ENCODE peak calls at places on chromosomes 13 and 19, in ten cellular contexts. One of them, this sample, is unnamed.

GRCh38 chr19:43755256-43755801 is 567 bp upstream of the SMG9 start:
- DNase-seq in upper lobe of right lung: peak
- DNase-seq in T1000: peak
- DNase-seq in CD4-positive, alpha-beta T cell: peak
- DNase-seq in suprapubic skin: no peak
- DNase-seq in NAMALWA: peak
- DNase-seq in AG09309: no peak
- DNase-seq in T-cell: peak
- DNase-seq in uterus: peak
- DNase-seq in transverse colon: peak
- DNase-seq in this sample: peak

GRCh38 chr19:28437390-28438346 is 775.3 kb downstream of the UQCRFS1 start:
- DNase-seq in transverse colon: no peak
- DNase-seq in T1000: no peak
- DNase-seq in upper lobe of right lung: no peak
- DNase-seq in AG09309: no peak
- DNase-seq in NAMALWA: no peak
- DNase-seq in uterus: no peak
- DNase-seq in suprapubic skin: no peak
- DNase-seq in T-cell: no peak
- DNase-seq in CD4-positive, alpha-beta T cell: no peak
- DNase-seq in this sample: no peak

GRCh38 chr19:4089400-4089908 is 22.8 kb upstream of the ZBTB7A start:
- DNase-seq in uterus: no peak
- DNase-seq in suprapubic skin: no peak
- DNase-seq in upper lobe of right lung: peak
- DNase-seq in T1000: no peak
- DNase-seq in CD4-positive, alpha-beta T cell: no peak
- DNase-seq in NAMALWA: no peak
- DNase-seq in T-cell: peak
- DNase-seq in transverse colon: peak
- DNase-seq in AG09309: no peak
- DNase-seq in this sample: no peak

GRCh38 chr13:66399873-66400272 is 830.3 kb downstream of the PCDH9 start:
- DNase-seq in upper lobe of right lung: no peak
- DNase-seq in T1000: no peak
- DNase-seq in uterus: no peak
- DNase-seq in NAMALWA: no peak
- DNase-seq in CD4-positive, alpha-beta T cell: no peak
- DNase-seq in AG09309: no peak
- DNase-seq in T-cell: no peak
- DNase-seq in suprapubic skin: no peak
- DNase-seq in transverse colon: no peak
- DNase-seq in this sample: no peak

GRCh38 chr19:6696239-6696820 is 24.1 kb downstream of the C3 start:
- DNase-seq in NAMALWA: no peak
- DNase-seq in AG09309: no peak
- DNase-seq in T1000: no peak
- DNase-seq in uterus: no peak
- DNase-seq in T-cell: no peak
- DNase-seq in suprapubic skin: no peak
- DNase-seq in CD4-positive, alpha-beta T cell: no peak
- DNase-seq in upper lobe of right lung: no peak
- DNase-seq in transverse colon: no peak
- DNase-seq in this sample: no peak

GRCh38 chr19:29523568-29523967 is 2.2 kb upstream of the VSTM2B start:
- DNase-seq in upper lobe of right lung: peak
- DNase-seq in AG09309: no peak
- DNase-seq in T1000: no peak
- DNase-seq in CD4-positive, alpha-beta T cell: no peak
- DNase-seq in suprapubic skin: no peak
- DNase-seq in T-cell: no peak
- DNase-seq in uterus: no peak
- DNase-seq in transverse colon: no peak
- DNase-seq in NAMALWA: no peak
- DNase-seq in this sample: no peak

GRCh38 chr19:4077800-4078683 is 11.3 kb upstream of the ZBTB7A start:
- DNase-seq in AG09309: no peak
- DNase-seq in uterus: peak
- DNase-seq in CD4-positive, alpha-beta T cell: no peak
- DNase-seq in T-cell: no peak
- DNase-seq in suprapubic skin: no peak
- DNase-seq in NAMALWA: peak
- DNase-seq in upper lobe of right lung: peak
- DNase-seq in T1000: no peak
- DNase-seq in transverse colon: peak
- DNase-seq in this sample: peak

GRCh38 chr13:95122063-95122462 is 179.2 kb downstream of the ABCC4 start:
- DNase-seq in transverse colon: no peak
- DNase-seq in upper lobe of right lung: no peak
- DNase-seq in NAMALWA: no peak
- DNase-seq in uterus: no peak
- DNase-seq in CD4-positive, alpha-beta T cell: no peak
- DNase-seq in AG09309: no peak
- DNase-seq in T1000: no peak
- DNase-seq in T-cell: no peak
- DNase-seq in suprapubic skin: no peak
- DNase-seq in this sample: no peak

GRCh38 chr19:1944916-1945561 is 4.1 kb downstream of the CSNK1G2 start:
- DNase-seq in upper lobe of right lung: peak
- DNase-seq in suprapubic skin: no peak
- DNase-seq in uterus: no peak
- DNase-seq in NAMALWA: no peak
- DNase-seq in T1000: no peak
- DNase-seq in transverse colon: no peak
- DNase-seq in AG09309: no peak
- DNase-seq in T-cell: no peak
- DNase-seq in CD4-positive, alpha-beta T cell: no peak
- DNase-seq in this sample: no peak

GRCh38 chr19:42091300-42092266 is 15.6 kb downstream of the ZNF574 start:
- DNase-seq in suprapubic skin: no peak
- DNase-seq in CD4-positive, alpha-beta T cell: no peak
- DNase-seq in NAMALWA: no peak
- DNase-seq in upper lobe of right lung: no peak
- DNase-seq in uterus: no peak
- DNase-seq in transverse colon: peak
- DNase-seq in AG09309: no peak
- DNase-seq in T-cell: no peak
- DNase-seq in T1000: no peak
- DNase-seq in this sample: peak

GRCh38 chr13:98406475-98406874 is 170.4 kb downstream of the STK24 start:
- DNase-seq in transverse colon: no peak
- DNase-seq in uterus: no peak
- DNase-seq in T1000: no peak
- DNase-seq in CD4-positive, alpha-beta T cell: no peak
- DNase-seq in suprapubic skin: no peak
- DNase-seq in AG09309: no peak
- DNase-seq in upper lobe of right lung: no peak
- DNase-seq in T-cell: no peak
- DNase-seq in NAMALWA: no peak
- DNase-seq in this sample: no peak

GRCh38 chr13:29165840-29166239 is 345.7 kb downstream of the MTUS2 start:
- DNase-seq in T-cell: no peak
- DNase-seq in upper lobe of right lung: no peak
- DNase-seq in CD4-positive, alpha-beta T cell: no peak
- DNase-seq in transverse colon: no peak
- DNase-seq in T1000: no peak
- DNase-seq in suprapubic skin: no peak
- DNase-seq in NAMALWA: no peak
- DNase-seq in AG09309: no peak
- DNase-seq in uterus: no peak
- DNase-seq in this sample: no peak

GRCh38 chr13:90938848-90939247 is 408.6 kb upstream of the MIR17HG start:
- DNase-seq in suprapubic skin: no peak
- DNase-seq in upper lobe of right lung: no peak
- DNase-seq in CD4-positive, alpha-beta T cell: no peak
- DNase-seq in NAMALWA: no peak
- DNase-seq in T1000: no peak
- DNase-seq in T-cell: no peak
- DNase-seq in uterus: no peak
- DNase-seq in AG09309: no peak
- DNase-seq in transverse colon: no peak
- DNase-seq in this sample: no peak

GRCh38 chr13:31044658-31045620 is 112.5 kb downstream of the TEX26 start:
- DNase-seq in CD4-positive, alpha-beta T cell: no peak
- DNase-seq in T1000: no peak
- DNase-seq in AG09309: no peak
- DNase-seq in upper lobe of right lung: no peak
- DNase-seq in NAMALWA: no peak
- DNase-seq in T-cell: no peak
- DNase-seq in uterus: no peak
- DNase-seq in transverse colon: no peak
- DNase-seq in suprapubic skin: peak
- DNase-seq in this sample: peak

GRCh38 chr13:95714142-95714832 is 37.3 kb downstream of the DNAJC3 start:
- DNase-seq in CD4-positive, alpha-beta T cell: no peak
- DNase-seq in suprapubic skin: no peak
- DNase-seq in T-cell: no peak
- DNase-seq in T1000: no peak
- DNase-seq in uterus: no peak
- DNase-seq in AG09309: peak
- DNase-seq in NAMALWA: no peak
- DNase-seq in upper lobe of right lung: no peak
- DNase-seq in transverse colon: no peak
- DNase-seq in this sample: no peak

GRCh38 chr13:32669030-32669646 is 82.9 kb downstream of the PDS5B start:
- DNase-seq in T-cell: no peak
- DNase-seq in CD4-positive, alpha-beta T cell: no peak
- DNase-seq in AG09309: peak
- DNase-seq in transverse colon: no peak
- DNase-seq in suprapubic skin: no peak
- DNase-seq in uterus: no peak
- DNase-seq in T1000: no peak
- DNase-seq in NAMALWA: peak
- DNase-seq in upper lobe of right lung: no peak
- DNase-seq in this sample: peak

GRCh38 chr19:3827306-3827705 is 41.1 kb upstream of the MATK start:
- DNase-seq in CD4-positive, alpha-beta T cell: no peak
- DNase-seq in suprapubic skin: no peak
- DNase-seq in AG09309: no peak
- DNase-seq in NAMALWA: no peak
- DNase-seq in uterus: no peak
- DNase-seq in upper lobe of right lung: no peak
- DNase-seq in transverse colon: no peak
- DNase-seq in T-cell: no peak
- DNase-seq in T1000: no peak
- DNase-seq in this sample: no peak

GRCh38 chr19:56085571-56086275 is 35.4 kb downstream of the ZNF787 start:
- DNase-seq in suprapubic skin: no peak
- DNase-seq in upper lobe of right lung: peak
- DNase-seq in AG09309: no peak
- DNase-seq in uterus: no peak
- DNase-seq in transverse colon: no peak
- DNase-seq in NAMALWA: no peak
- DNase-seq in T1000: no peak
- DNase-seq in T-cell: no peak
- DNase-seq in CD4-positive, alpha-beta T cell: no peak
- DNase-seq in this sample: no peak

GRCh38 chr13:113576597-113576996 is 8.0 kb upstream of the TFDP1 start:
- DNase-seq in NAMALWA: no peak
- DNase-seq in AG09309: no peak
- DNase-seq in upper lobe of right lung: no peak
- DNase-seq in uterus: no peak
- DNase-seq in CD4-positive, alpha-beta T cell: no peak
- DNase-seq in T1000: no peak
- DNase-seq in suprapubic skin: no peak
- DNase-seq in transverse colon: no peak
- DNase-seq in T-cell: no peak
- DNase-seq in this sample: no peak

GRCh38 chr19:1465191-1466016 is 13.6 kb downstream of the C19orf25 start:
- DNase-seq in T1000: no peak
- DNase-seq in upper lobe of right lung: no peak
- DNase-seq in CD4-positive, alpha-beta T cell: no peak
- DNase-seq in T-cell: no peak
- DNase-seq in AG09309: peak
- DNase-seq in NAMALWA: no peak
- DNase-seq in uterus: no peak
- DNase-seq in transverse colon: peak
- DNase-seq in suprapubic skin: no peak
- DNase-seq in this sample: peak